ENCODE peak calls at places on chromosome 1, in seven cellular contexts. Z, S, G, H, C, O and Y are unnamed samples.

GRCh38 chr1:21749109-21749508 is 33.8 kb downstream of the USP48 start:
- DNase-seq in Z (no peak), S (no peak), G (no peak), H (no peak), C (no peak), O (no peak), Y (no peak)

GRCh38 chr1:3030663-3031381 is 9.6 kb downstream of the ACTRT2 start:
- DNase-seq in Z (no peak), S (no peak), G (no peak), H (peak; percentile 60), C (no peak), O (no peak), Y (no peak)

GRCh38 chr1:150528997-150529396 is 13.4 kb downstream of the FALEC start:
- DNase-seq in Z (no peak), S (peak; percentile 79), G (no peak), H (no peak), C (no peak), O (peak; percentile 81), Y (no peak)

GRCh38 chr1:64505944-64506658 is 36.2 kb downstream of the CACHD1 start:
- DNase-seq in Z (peak; percentile 54), S (peak; percentile 18), G (peak; percentile 18), H (no peak), C (no peak), O (no peak), Y (no peak)

GRCh38 chr1:26282694-26283019 is 2.8 kb downstream of the SH3BGRL3 start:
- DNase-seq in Z (no peak), S (no peak), G (no peak), H (no peak), C (no peak), O (no peak), Y (no peak)

GRCh38 chr1:93758842-93759515 is 77.3 kb upstream of the BCAR3 start:
- DNase-seq in Z (peak; percentile 64), S (peak; percentile 52), G (peak; percentile 34), H (no peak), C (no peak), O (peak; percentile 89), Y (no peak)

GRCh38 chr1:11851171-11851570 is 3.6 kb upstream of the NPPA start:
- DNase-seq in Z (no peak), S (no peak), G (no peak), H (no peak), C (no peak), O (no peak), Y (no peak)

GRCh38 chr1:86487131-86487804 is 18.5 kb downstream of the CLCA1 start:
- DNase-seq in Z (peak; percentile 39), S (peak; percentile 99), G (no peak), H (no peak), C (peak; percentile 92), O (peak; percentile 47), Y (no peak)

GRCh38 chr1:224245188-224245587 is 62.1 kb downstream of the DEGS1 start:
- DNase-seq in Z (no peak), S (peak; percentile 72), G (peak; percentile 19), H (no peak), C (peak; percentile 35), O (peak; percentile 55), Y (no peak)

GRCh38 chr1:179591592-179592580 is at the start of gene TDRD5:
- DNase-seq in Z (no peak), S (no peak), G (peak; percentile 44), H (no peak), C (no peak), O (no peak), Y (no peak)

GRCh38 chr1:204623894-204624361 is 61.6 kb downstream of the LRRN2 start:
- DNase-seq in Z (peak; percentile 51), S (peak; percentile 11), G (peak; percentile 48), H (no peak), C (no peak), O (no peak), Y (no peak)

GRCh38 chr1:97529600-97529999 is 391.2 kb downstream of the DPYD start:
- DNase-seq in Z (no peak), S (no peak), G (no peak), H (no peak), C (no peak), O (no peak), Y (no peak)

GRCh38 chr1:219710529-219711194 is 97.8 kb upstream of the ZC3H11B start:
- DNase-seq in Z (peak; percentile 98), S (peak; percentile 91), G (peak; percentile 23), H (no peak), C (peak; percentile 84), O (peak; percentile 84), Y (no peak)

GRCh38 chr1:67019600-67020136 is 34.3 kb downstream of the SLC35D1 start:
- DNase-seq in Z (no peak), S (peak; percentile 82), G (no peak), H (no peak), C (peak; percentile 24), O (peak; percentile 81), Y (no peak)

GRCh38 chr1:160739098-160739511 is at the start of gene SLAMF7:
- DNase-seq in Z (peak; percentile 82), S (no peak), G (peak; percentile 10), H (no peak), C (no peak), O (no peak), Y (no peak)

GRCh38 chr1:29709711-29710169 is 473.4 kb downstream of the PTPRU start:
- DNase-seq in Z (no peak), S (peak; percentile 89), G (no peak), H (no peak), C (peak; percentile 73), O (peak; percentile 79), Y (no peak)

GRCh38 chr1:172616646-172617045 is 42.3 kb upstream of the FASLG start:
- DNase-seq in Z (no peak), S (peak; percentile 24), G (no peak), H (no peak), C (no peak), O (no peak), Y (no peak)

GRCh38 chr1:25912076-25912831 is 6.0 kb upstream of the STMN1 start:
- DNase-seq in Z (peak; percentile 65), S (peak; percentile 82), G (peak; percentile 32), H (no peak), C (no peak), O (peak; percentile 89), Y (no peak)

GRCh38 chr1:53085405-53085804 is 23.4 kb downstream of the PODN start:
- DNase-seq in Z (no peak), S (no peak), G (no peak), H (no peak), C (no peak), O (no peak), Y (no peak)

GRCh38 chr1:53086504-53087070 is 24.6 kb downstream of the PODN start:
- DNase-seq in Z (no peak), S (peak; percentile 28), G (no peak), H (no peak), C (no peak), O (no peak), Y (no peak)

GRCh38 chr1:53088616-53089300 is 26.7 kb downstream of the PODN start:
- DNase-seq in Z (no peak), S (no peak), G (no peak), H (no peak), C (no peak), O (no peak), Y (no peak)

GRCh38 chr1:53089478-53090226 is 27.6 kb downstream of the PODN start:
- DNase-seq in Z (no peak), S (peak; percentile 48), G (peak; percentile 33), H (no peak), C (no peak), O (peak; percentile 33), Y (no peak)

DNA sequence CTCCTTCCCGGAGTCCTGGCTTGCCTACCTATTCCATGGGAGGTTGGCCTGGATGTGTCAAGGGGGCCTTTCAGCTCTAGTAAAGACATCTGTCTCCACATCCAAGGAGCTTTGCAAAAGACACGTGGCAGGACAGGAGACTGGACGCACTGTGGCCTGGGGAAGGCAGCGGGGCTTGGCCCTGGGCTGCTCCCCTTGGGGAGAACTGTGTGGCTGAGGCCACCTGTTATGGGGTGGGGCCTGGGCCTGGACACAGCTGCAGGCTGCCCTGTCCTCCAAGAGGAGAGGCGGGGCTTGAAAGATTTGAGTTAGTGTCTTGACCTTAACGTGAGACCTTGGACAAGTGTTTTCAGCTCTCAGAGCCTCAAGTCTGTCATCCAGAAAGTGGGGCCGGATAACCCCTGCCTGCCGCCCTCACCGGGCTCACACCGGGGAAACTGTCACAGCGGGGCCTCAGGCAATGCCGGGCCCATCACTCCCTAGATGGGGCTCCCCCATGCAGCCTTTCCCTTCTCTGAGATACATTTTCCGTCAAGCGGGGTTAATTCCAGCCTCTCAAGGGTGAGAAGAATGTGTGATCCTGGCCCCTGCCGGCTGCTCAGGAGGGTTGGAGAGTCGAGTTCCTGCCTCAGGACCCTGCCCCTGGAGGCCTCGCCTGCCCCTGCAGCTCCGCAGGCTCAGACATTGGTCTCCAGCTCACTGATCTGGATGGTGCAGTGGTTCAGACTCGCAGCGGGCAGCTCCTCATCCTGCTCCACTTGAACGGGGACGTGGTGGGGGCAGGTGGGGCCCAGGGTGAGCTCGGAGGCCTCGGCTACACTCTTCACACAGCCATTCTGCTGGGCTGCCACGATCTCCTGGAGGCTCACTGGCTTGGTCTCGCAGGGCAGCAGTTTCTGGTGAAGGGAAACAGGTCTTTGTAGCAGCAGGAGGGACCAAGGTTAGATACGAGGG is 25.6 kb downstream of the PODN start:
- DNase-seq in Z (no peak), S (no peak), G (no peak), H (no peak), C (no peak), O (no peak), Y (no peak)
- TF ChIP-seq CTCF in Z (no peak), S (no peak), G (no peak), H (no peak), C (no peak), O (no peak), Y (no peak)

GRCh38 chr1:40665335-40666171 is at the start of gene RIMS3:
- DNase-seq in Z (peak; percentile 63), S (peak; percentile 80), G (peak; percentile 55), H (peak; percentile 88), C (no peak), O (peak; percentile 8), Y (no peak)
- TF ChIP-seq CTCF in Z (peak; percentile 55), S (no peak), G (peak; percentile 33), H (no peak), C (no peak), O (no peak), Y (no peak)

GRCh38 chr1:199243423-199244061 is 604.7 kb downstream of the PTPRC start:
- DNase-seq in Z (peak; percentile 70), S (peak; percentile 45), G (peak; percentile 34), H (no peak), C (peak; percentile 26), O (peak; percentile 43), Y (no peak)
- TF ChIP-seq CTCF in Z (peak; percentile 71), S (peak; percentile 56), G (peak; percentile 23), H (peak; percentile 20), C (peak; percentile 75), O (peak; percentile 64), Y (peak; percentile 40)

GRCh38 chr1:167126317-167126716 is 32.4 kb downstream of the STYXL2 start:
- DNase-seq in Z (no peak), S (no peak), G (no peak), H (no peak), C (no peak), O (no peak), Y (no peak)

GRCh38 chr1:167126811-167127210 is 32.9 kb downstream of the STYXL2 start:
- DNase-seq in Z (no peak), S (no peak), G (no peak), H (no peak), C (no peak), O (no peak), Y (no peak)

GRCh38 chr1:167127236-167127635 is 33.4 kb downstream of the STYXL2 start:
- DNase-seq in Z (no peak), S (no peak), G (no peak), H (no peak), C (no peak), O (no peak), Y (no peak)

GRCh38 chr1:167127661-167128060 is 33.8 kb downstream of the STYXL2 start:
- DNase-seq in Z (no peak), S (no peak), G (no peak), H (no peak), C (no peak), O (no peak), Y (no peak)

GRCh38 chr1:167128261-167129227 is 34.7 kb downstream of the STYXL2 start:
- DNase-seq in Z (peak; percentile 50), S (no peak), G (no peak), H (no peak), C (no peak), O (no peak), Y (no peak)
- TF ChIP-seq CTCF in Z (peak; percentile 60), S (no peak), G (peak; percentile 33), H (no peak), C (no peak), O (no peak), Y (no peak)